ENCODE peak calls at places on chromosomes 5 and 9, in six cellular contexts. One of them, this sample, is unnamed.

GRCh38 chr5:18798058-18798457 is 1163.8 kb downstream of the TAF11L14 start:
- DNase-seq in PC-9: no peak
- DNase-seq in heart left ventricle: no peak
- DNase-seq in NT2/D1: peak
- DNase-seq in upper lobe of right lung: no peak
- DNase-seq in Karpas-422: no peak
- DNase-seq in this sample: no peak

GRCh38 chr5:173564106-173564505 is 52.3 kb downstream of the BOD1 start:
- DNase-seq in PC-9: no peak
- DNase-seq in Karpas-422: no peak
- DNase-seq in NT2/D1: no peak
- DNase-seq in upper lobe of right lung: no peak
- DNase-seq in heart left ventricle: no peak
- DNase-seq in this sample: no peak

GRCh38 chr5:169114466-169114865 is 186.5 kb downstream of the SLIT3 start:
- DNase-seq in Karpas-422: no peak
- DNase-seq in heart left ventricle: no peak
- DNase-seq in PC-9: no peak
- DNase-seq in upper lobe of right lung: no peak
- DNase-seq in NT2/D1: no peak
- DNase-seq in this sample: no peak

GRCh38 chr5:169788168-169788567 is 151.1 kb downstream of the DOCK2 start:
- DNase-seq in heart left ventricle: no peak
- DNase-seq in upper lobe of right lung: no peak
- DNase-seq in Karpas-422: no peak
- DNase-seq in PC-9: no peak
- DNase-seq in NT2/D1: no peak
- DNase-seq in this sample: no peak

GRCh38 chr5:9686211-9686610 is 56.1 kb upstream of the TAS2R1 start:
- DNase-seq in NT2/D1: no peak
- DNase-seq in PC-9: no peak
- DNase-seq in Karpas-422: no peak
- DNase-seq in heart left ventricle: no peak
- DNase-seq in upper lobe of right lung: no peak
- DNase-seq in this sample: no peak

GRCh38 chr5:174314261-174314660 is 268.8 kb downstream of the NSG2 start:
- DNase-seq in Karpas-422: no peak
- DNase-seq in upper lobe of right lung: peak
- DNase-seq in PC-9: no peak
- DNase-seq in heart left ventricle: no peak
- DNase-seq in NT2/D1: no peak
- DNase-seq in this sample: no peak

GRCh38 chr5:109987355-109987754 is 297.6 kb downstream of the MAN2A1 start:
- DNase-seq in heart left ventricle: no peak
- DNase-seq in Karpas-422: no peak
- DNase-seq in PC-9: no peak
- DNase-seq in NT2/D1: no peak
- DNase-seq in upper lobe of right lung: no peak
- DNase-seq in this sample: no peak

GRCh38 chr9:96618209-96619108 is 1.2 kb downstream of the CDC14B start:
- DNase-seq in Karpas-422: no peak
- DNase-seq in NT2/D1: no peak
- DNase-seq in heart left ventricle: peak
- DNase-seq in upper lobe of right lung: peak
- DNase-seq in PC-9: peak
- DNase-seq in this sample: peak

GRCh38 chr5:41156739-41157138 is 56.6 kb downstream of the C6 start:
- DNase-seq in heart left ventricle: no peak
- DNase-seq in NT2/D1: no peak
- DNase-seq in Karpas-422: no peak
- DNase-seq in PC-9: no peak
- DNase-seq in upper lobe of right lung: no peak
- DNase-seq in this sample: no peak

GRCh38 chr9:21656776-21657637 is 145.4 kb upstream of the MTAP start:
- DNase-seq in NT2/D1: no peak
- DNase-seq in upper lobe of right lung: no peak
- DNase-seq in PC-9: no peak
- DNase-seq in Karpas-422: no peak
- DNase-seq in heart left ventricle: no peak
- DNase-seq in this sample: no peak

GRCh38 chr9:123541441-123541840 is 185.4 kb downstream of the CRB2 start:
- DNase-seq in Karpas-422: no peak
- DNase-seq in upper lobe of right lung: no peak
- DNase-seq in heart left ventricle: peak
- DNase-seq in PC-9: no peak
- DNase-seq in NT2/D1: no peak
- DNase-seq in this sample: no peak

GRCh38 chr5:177966839-177967167 is 29.2 kb downstream of the PROP1 start:
- DNase-seq in PC-9: no peak
- DNase-seq in heart left ventricle: no peak
- DNase-seq in NT2/D1: no peak
- DNase-seq in upper lobe of right lung: no peak
- DNase-seq in Karpas-422: no peak
- DNase-seq in this sample: no peak

GRCh38 chr5:1243487-1244152 is 18.4 kb downstream of the SLC6A18 start:
- DNase-seq in Karpas-422: no peak
- DNase-seq in PC-9: no peak
- DNase-seq in upper lobe of right lung: no peak
- DNase-seq in heart left ventricle: no peak
- DNase-seq in NT2/D1: no peak
- DNase-seq in this sample: no peak

GRCh38 chr9:85264695-85265094 is 477.1 kb downstream of the AGTPBP1 start:
- DNase-seq in Karpas-422: no peak
- DNase-seq in NT2/D1: no peak
- DNase-seq in upper lobe of right lung: no peak
- DNase-seq in PC-9: no peak
- DNase-seq in heart left ventricle: no peak
- DNase-seq in this sample: no peak

GRCh38 chr5:78765756-78766411 is 117.3 kb upstream of the LHFPL2 start:
- DNase-seq in PC-9: no peak
- DNase-seq in Karpas-422: no peak
- DNase-seq in upper lobe of right lung: no peak
- DNase-seq in heart left ventricle: no peak
- DNase-seq in NT2/D1: no peak
- DNase-seq in this sample: no peak

GRCh38 chr9:6944093-6944551 is 186.3 kb downstream of the KDM4C start:
- DNase-seq in upper lobe of right lung: no peak
- DNase-seq in NT2/D1: no peak
- DNase-seq in Karpas-422: peak
- DNase-seq in PC-9: no peak
- DNase-seq in heart left ventricle: no peak
- DNase-seq in this sample: peak

GRCh38 chr9:128383007-128383753 is 12.0 kb downstream of the URM1 start:
- DNase-seq in heart left ventricle: no peak
- DNase-seq in PC-9: no peak
- DNase-seq in NT2/D1: peak
- DNase-seq in Karpas-422: no peak
- DNase-seq in upper lobe of right lung: no peak
- DNase-seq in this sample: no peak

GRCh38 chr9:124348363-124348762 is 66.9 kb downstream of the PSMB7 start:
- DNase-seq in NT2/D1: no peak
- DNase-seq in heart left ventricle: no peak
- DNase-seq in Karpas-422: no peak
- DNase-seq in upper lobe of right lung: no peak
- DNase-seq in PC-9: no peak
- DNase-seq in this sample: no peak

GRCh38 chr9:89984214-89984613 is 379.4 kb downstream of the GADD45G start:
- DNase-seq in Karpas-422: no peak
- DNase-seq in heart left ventricle: no peak
- DNase-seq in PC-9: no peak
- DNase-seq in upper lobe of right lung: no peak
- DNase-seq in NT2/D1: no peak
- DNase-seq in this sample: no peak

GRCh38 chr5:108437425-108437824 is 55.5 kb upstream of the FBXL17 start:
- DNase-seq in heart left ventricle: no peak
- DNase-seq in NT2/D1: peak
- DNase-seq in upper lobe of right lung: no peak
- DNase-seq in PC-9: no peak
- DNase-seq in Karpas-422: no peak
- DNase-seq in this sample: no peak

DNA sequence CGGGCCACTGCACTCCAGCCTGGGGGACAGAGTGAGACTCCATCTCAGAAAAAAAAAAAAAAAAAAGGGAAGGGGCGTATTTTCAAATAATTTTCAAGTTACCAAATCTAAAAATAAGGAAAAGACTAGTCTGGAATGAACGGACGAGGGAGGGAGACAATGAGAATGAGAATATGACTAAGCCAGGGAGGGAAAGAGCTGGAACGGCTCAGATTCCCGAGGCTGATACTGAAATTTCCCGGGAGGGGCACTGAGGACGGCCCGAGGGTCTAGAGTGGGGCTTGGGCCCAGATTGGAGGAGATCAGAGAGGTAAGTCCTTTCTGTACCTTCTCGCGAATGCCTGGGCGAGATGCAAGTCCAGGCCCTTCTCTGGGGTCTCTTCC is 3.4 kb upstream of the CCIN start:
- DNase-seq in NT2/D1: no peak
- DNase-seq in upper lobe of right lung: no peak
- DNase-seq in Karpas-422: peak
- DNase-seq in heart left ventricle: no peak
- DNase-seq in PC-9: no peak
- DNase-seq in this sample: no peak
- H3K4me3 ChIP-seq in NT2/D1: no peak
- H3K4me3 ChIP-seq in upper lobe of right lung: peak
- H3K4me3 ChIP-seq in Karpas-422: no peak
- H3K4me3 ChIP-seq in heart left ventricle: peak
- H3K4me3 ChIP-seq in PC-9: no peak
- H3K4me3 ChIP-seq in this sample: no peak

DNA sequence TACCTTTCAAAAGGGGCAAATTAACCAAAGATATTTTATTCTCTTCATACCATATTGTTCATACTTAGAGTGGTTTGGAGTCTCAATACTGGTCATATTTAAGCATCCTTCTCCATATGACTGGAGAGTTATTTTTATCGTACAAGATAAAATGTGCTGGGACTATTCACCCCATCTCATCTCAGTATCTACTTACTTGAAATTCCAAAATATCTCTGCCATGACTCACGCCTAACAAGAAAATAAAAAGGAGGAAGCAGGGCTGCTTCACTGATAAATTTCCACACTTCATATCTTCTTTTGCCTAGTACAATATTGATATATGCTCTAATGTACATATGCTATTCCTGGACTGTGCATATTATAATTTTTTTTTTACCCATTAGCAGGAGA is 277.9 kb upstream of the CDH9 start:
- DNase-seq in Karpas-422: no peak
- DNase-seq in upper lobe of right lung: no peak
- DNase-seq in NT2/D1: no peak
- DNase-seq in heart left ventricle: no peak
- DNase-seq in PC-9: no peak
- DNase-seq in this sample: no peak
- H3K4me3 ChIP-seq in Karpas-422: no peak
- H3K4me3 ChIP-seq in upper lobe of right lung: no peak
- H3K4me3 ChIP-seq in NT2/D1: no peak
- H3K4me3 ChIP-seq in heart left ventricle: no peak
- H3K4me3 ChIP-seq in PC-9: no peak
- H3K4me3 ChIP-seq in this sample: no peak

GRCh38 chr5:54524082-54524481 is 6.5 kb downstream of the SNX18 start:
- DNase-seq in PC-9: no peak
- DNase-seq in Karpas-422: no peak
- DNase-seq in heart left ventricle: no peak
- DNase-seq in upper lobe of right lung: no peak
- DNase-seq in NT2/D1: no peak
- DNase-seq in this sample: peak

GRCh38 chr5:54525692-54526091 is 8.1 kb downstream of the SNX18 start:
- DNase-seq in heart left ventricle: no peak
- DNase-seq in NT2/D1: no peak
- DNase-seq in Karpas-422: no peak
- DNase-seq in PC-9: no peak
- DNase-seq in upper lobe of right lung: no peak
- DNase-seq in this sample: no peak

GRCh38 chr5:54525226-54525625 is 7.7 kb downstream of the SNX18 start:
- DNase-seq in upper lobe of right lung: no peak
- DNase-seq in Karpas-422: no peak
- DNase-seq in heart left ventricle: no peak
- DNase-seq in NT2/D1: no peak
- DNase-seq in PC-9: no peak
- DNase-seq in this sample: no peak

GRCh38 chr5:54523534-54523933 is 6.0 kb downstream of the SNX18 start:
- DNase-seq in upper lobe of right lung: no peak
- DNase-seq in Karpas-422: no peak
- DNase-seq in NT2/D1: no peak
- DNase-seq in heart left ventricle: no peak
- DNase-seq in PC-9: no peak
- DNase-seq in this sample: peak

GRCh38 chr5:54524704-54525103 is 7.1 kb downstream of the SNX18 start:
- DNase-seq in heart left ventricle: no peak
- DNase-seq in Karpas-422: no peak
- DNase-seq in upper lobe of right lung: peak
- DNase-seq in NT2/D1: no peak
- DNase-seq in PC-9: no peak
- DNase-seq in this sample: no peak
- H3K4me3 ChIP-seq in heart left ventricle: no peak
- H3K4me3 ChIP-seq in Karpas-422: no peak
- H3K4me3 ChIP-seq in upper lobe of right lung: no peak
- H3K4me3 ChIP-seq in NT2/D1: no peak
- H3K4me3 ChIP-seq in PC-9: no peak
- H3K4me3 ChIP-seq in this sample: peak

DNA sequence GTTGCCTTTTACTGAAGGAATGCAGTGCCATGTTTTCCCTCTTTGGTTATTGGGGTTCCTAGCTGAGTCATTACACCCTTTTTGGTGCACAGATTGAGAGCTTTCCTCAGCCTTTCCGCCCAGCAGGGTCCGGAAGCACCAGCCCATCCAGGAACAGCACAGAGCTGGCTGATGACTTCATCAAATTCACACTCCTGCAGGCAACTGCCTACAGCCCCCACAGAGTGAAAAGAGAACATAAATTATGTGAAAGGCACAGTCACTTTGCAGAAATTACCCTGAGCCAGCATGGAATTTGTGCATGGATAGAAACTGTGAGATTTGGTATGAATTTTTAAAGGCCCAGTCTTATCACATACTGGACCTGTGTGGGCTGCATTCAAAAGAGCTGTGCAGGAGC is 385.2 kb upstream of the TRPC7 start:
- DNase-seq in PC-9: no peak
- DNase-seq in upper lobe of right lung: no peak
- DNase-seq in heart left ventricle: no peak
- DNase-seq in Karpas-422: no peak
- DNase-seq in NT2/D1: no peak
- DNase-seq in this sample: no peak
- H3K4me3 ChIP-seq in PC-9: no peak
- H3K4me3 ChIP-seq in upper lobe of right lung: no peak
- H3K4me3 ChIP-seq in heart left ventricle: no peak
- H3K4me3 ChIP-seq in Karpas-422: no peak
- H3K4me3 ChIP-seq in NT2/D1: no peak
- H3K4me3 ChIP-seq in this sample: no peak

This sample was measured in NB4.